ENCODE peak calls at places on chromosome 1, in seven cellular contexts. J is NCI-H2171 treated with DMSO at 0.1 percent for 48 hours, Y is NCI-H2081, K is psoas muscle, P is fibroblast of pulmonary artery, A is iris pigment epithelial cell, G is mesothelial cell of epicardium. O is an unnamed sample.

GRCh38 chr1:12537294-12537693 is 80.7 kb downstream of the DHRS3 start:
- DNase-seq in J (no peak), Y (no peak), K (no peak), P (no peak), A (no peak), G (no peak), O (no peak)

GRCh38 chr1:85865183-85865582 is 156.9 kb upstream of the ZNHIT6 start:
- DNase-seq in J (no peak), Y (no peak), K (no peak), P (peak; percentile 31), A (peak; percentile 29), G (no peak), O (no peak)

GRCh38 chr1:81670286-81670685 is 130.4 kb upstream of the ADGRL2 start:
- DNase-seq in J (no peak), Y (peak; percentile 4), K (peak; percentile 25), P (peak; percentile 97), A (peak; percentile 96), G (peak; percentile 57), O (peak; percentile 82)

GRCh38 chr1:218426343-218426657 is 81.2 kb downstream of the TGFB2 start:
- DNase-seq in J (no peak), Y (no peak), K (no peak), P (peak; percentile 93), A (peak; percentile 86), G (no peak), O (no peak)

GRCh38 chr1:43274125-43274803 is 4.5 kb downstream of the TMEM125 start:
- DNase-seq in J (no peak), Y (peak; percentile 11), K (no peak), P (peak; percentile 81), A (peak; percentile 50), G (no peak), O (no peak)

GRCh38 chr1:28950449-28950848 is 36.1 kb downstream of the EPB41 start:
- DNase-seq in J (peak; percentile 78), Y (no peak), K (no peak), P (no peak), A (no peak), G (no peak), O (no peak)

GRCh38 chr1:55006931-55007330 is 8.2 kb downstream of the BSND start:
- DNase-seq in J (no peak), Y (no peak), K (no peak), P (no peak), A (no peak), G (no peak), O (no peak)

GRCh38 chr1:229217716-229218115 is 53.2 kb upstream of the RAB4A start:
- DNase-seq in J (no peak), Y (no peak), K (no peak), P (no peak), A (no peak), G (no peak), O (no peak)

GRCh38 chr1:204443871-204444581 is 32.4 kb upstream of the PPP1R15B start:
- DNase-seq in J (no peak), Y (no peak), K (no peak), P (peak; percentile 55), A (no peak), G (no peak), O (no peak)

O was measured in left lung.